ENCODE peak calls at places on chromosomes 4 and X, in nine cellular contexts. P, T, M, S, L, W, Z, V and O are unnamed samples.

GRCh38 chr4:109046549-109047171 is 255.8 kb downstream of the COL25A1 start:
- DNase-seq in P (no peak), T (no peak), M (no peak), S (peak), L (no peak), W (no peak), Z (no peak), V (peak), O (no peak)

GRCh38 chr4:147550626-147551250 is 66.5 kb upstream of the TMEM184C start:
- DNase-seq in P (no peak), T (no peak), M (no peak), S (peak), L (no peak), W (no peak), Z (peak), V (peak), O (no peak)

GRCh38 chrX:41116948-41117347 is 31.7 kb downstream of the USP9X start:
- DNase-seq in P (no peak), T (no peak), M (no peak), S (no peak), L (no peak), W (no peak), Z (peak), V (no peak), O (no peak)

GRCh38 chr4:111954546-111954945 is 190.7 kb upstream of the FAM241A start:
- DNase-seq in P (no peak), T (no peak), M (no peak), S (peak), L (no peak), W (no peak), Z (no peak), V (peak), O (no peak)

GRCh38 chr4:182916483-182917181 is 554 bp downstream of the DCTD start:
- DNase-seq in P (no peak), T (peak), M (peak), S (peak), L (peak), W (peak), Z (peak), V (peak), O (no peak)

GRCh38 chrX:50333308-50333707 is 128.7 kb downstream of the CCNB3 start:
- DNase-seq in P (no peak), T (no peak), M (no peak), S (no peak), L (no peak), W (no peak), Z (no peak), V (no peak), O (no peak)

GRCh38 chr4:55340246-55340645 is 5.8 kb upstream of the SRD5A3 start:
- DNase-seq in P (no peak), T (no peak), M (no peak), S (no peak), L (no peak), W (no peak), Z (no peak), V (no peak), O (no peak)

GRCh38 chr4:86935833-86936721 is 1.3 kb downstream of the AFF1 start:
- DNase-seq in P (no peak), T (peak), M (peak), S (peak), L (peak), W (peak), Z (peak), V (peak), O (no peak)

GRCh38 chr4:8683462-8683861 is 90.9 kb downstream of the CPZ start:
- DNase-seq in P (no peak), T (no peak), M (no peak), S (no peak), L (no peak), W (no peak), Z (no peak), V (no peak), O (no peak)

GRCh38 chr4:123622572-123622971 is 226.0 kb downstream of the SPRY1 start:
- DNase-seq in P (no peak), T (no peak), M (no peak), S (no peak), L (no peak), W (no peak), Z (no peak), V (no peak), O (no peak)

GRCh38 chr4:86901864-86902263 is 9.6 kb upstream of the C4orf36 start:
- DNase-seq in P (no peak), T (no peak), M (no peak), S (no peak), L (no peak), W (no peak), Z (no peak), V (no peak), O (no peak)

GRCh38 chr4:100827756-100828155 is 309.9 kb upstream of the EMCN start:
- DNase-seq in P (no peak), T (no peak), M (no peak), S (no peak), L (no peak), W (no peak), Z (no peak), V (no peak), O (no peak)

GRCh38 chr4:25245181-25245580 is 11.3 kb downstream of the PI4K2B start:
- DNase-seq in P (no peak), T (no peak), M (no peak), S (no peak), L (no peak), W (no peak), Z (no peak), V (no peak), O (no peak)

GRCh38 chrX:136936183-136936549 is 55.6 kb upstream of the RBMX start:
- DNase-seq in P (no peak), T (no peak), M (no peak), S (no peak), L (no peak), W (no peak), Z (no peak), V (no peak), O (no peak)